ENCODE peak calls at places on chromosomes 13 and 19, in four cellular contexts. V is activated T-cell treated with anti-CD3 and anti-CD28 coated beads for 48 hours, N is smooth muscle cell of the brain vasculature, Q is NCI-H345. F is an unnamed sample.

GRCh38 chr19:13082192-13083007 is 20.3 kb downstream of the LYL1 start:
- DNase-seq in V (no peak), N (peak; percentile 93), Q (peak; percentile 32), F (peak; percentile 41)

GRCh38 chr19:4449826-4450075 is 7.8 kb downstream of the UBXN6 start:
- DNase-seq in V (no peak), Q (no peak), N (no peak), F (no peak)

GRCh38 chr13:38340624-38341023 is 9.0 kb upstream of the UFM1 start:
- DNase-seq in N (no peak), V (no peak), Q (no peak), F (no peak)

GRCh38 chr13:110119943-110120905 is 186.7 kb downstream of the COL4A1 start:
- DNase-seq in Q (no peak), V (no peak), N (no peak), F (no peak)

GRCh38 chr13:74040200-74040599 is 94.0 kb downstream of the KLF12 start:
- DNase-seq in N (no peak), V (peak; percentile 18), Q (no peak), F (peak; percentile 65)

GRCh38 chr13:91045351-91046034 is 302.0 kb upstream of the MIR17HG start:
- DNase-seq in N (no peak), Q (peak; percentile 3), V (no peak), F (peak; percentile 63)

GRCh38 chr13:73417012-73417615 is 358.3 kb downstream of the KLF5 start:
- DNase-seq in Q (no peak), N (no peak), V (no peak), F (peak; percentile 33)

GRCh38 chr19:1082165-1082927 is 12.8 kb downstream of the POLR2E start:
- DNase-seq in N (no peak), Q (peak; percentile 99), V (peak; percentile 84), F (peak; percentile 98)